ENCODE peak calls at places on chromosomes 3 and 15, in seven cellular contexts. One of them, this sample, is unnamed.

GRCh38 chr3:82100378-82100777 is 338.9 kb upstream of the GBE1 start:
- DNase-seq in cardiac fibroblast: no peak
- DNase-seq in astrocyte of the spinal cord: peak
- DNase-seq in ureter: no peak
- DNase-seq in heart left ventricle: no peak
- DNase-seq in HT-29: no peak
- DNase-seq in colonic mucosa: no peak
- DNase-seq in this sample: no peak

GRCh38 chr15:89332446-89332845 is 2.2 kb downstream of the POLG start:
- DNase-seq in cardiac fibroblast: peak
- DNase-seq in colonic mucosa: no peak
- DNase-seq in astrocyte of the spinal cord: peak
- DNase-seq in heart left ventricle: no peak
- DNase-seq in ureter: no peak
- DNase-seq in HT-29: no peak
- DNase-seq in this sample: no peak

GRCh38 chr3:126524429-126524988 is 554 bp downstream of the CHST13 start:
- DNase-seq in astrocyte of the spinal cord: no peak
- DNase-seq in heart left ventricle: peak
- DNase-seq in HT-29: no peak
- DNase-seq in colonic mucosa: no peak
- DNase-seq in cardiac fibroblast: no peak
- DNase-seq in ureter: no peak
- DNase-seq in this sample: peak

GRCh38 chr3:143657391-143657790 is 190.9 kb downstream of the SLC9A9 start:
- DNase-seq in astrocyte of the spinal cord: peak
- DNase-seq in ureter: no peak
- DNase-seq in HT-29: no peak
- DNase-seq in heart left ventricle: no peak
- DNase-seq in cardiac fibroblast: no peak
- DNase-seq in colonic mucosa: no peak
- DNase-seq in this sample: no peak

GRCh38 chr15:91456921-91457320 is 356.9 kb downstream of the SV2B start:
- DNase-seq in colonic mucosa: no peak
- DNase-seq in HT-29: no peak
- DNase-seq in ureter: no peak
- DNase-seq in astrocyte of the spinal cord: peak
- DNase-seq in heart left ventricle: no peak
- DNase-seq in cardiac fibroblast: peak
- DNase-seq in this sample: no peak

GRCh38 chr15:98963459-98963858 is 44.1 kb downstream of the PGPEP1L start:
- DNase-seq in colonic mucosa: no peak
- DNase-seq in astrocyte of the spinal cord: no peak
- DNase-seq in cardiac fibroblast: no peak
- DNase-seq in heart left ventricle: no peak
- DNase-seq in ureter: no peak
- DNase-seq in HT-29: no peak
- DNase-seq in this sample: no peak

GRCh38 chr3:84959470-84960380 is 936 bp downstream of the CADM2 start:
- DNase-seq in cardiac fibroblast: no peak
- DNase-seq in ureter: no peak
- DNase-seq in astrocyte of the spinal cord: no peak
- DNase-seq in colonic mucosa: no peak
- DNase-seq in heart left ventricle: no peak
- DNase-seq in HT-29: no peak
- DNase-seq in this sample: no peak

GRCh38 chr3:16474920-16475319 is 38.6 kb downstream of the RFTN1 start:
- DNase-seq in astrocyte of the spinal cord: no peak
- DNase-seq in colonic mucosa: no peak
- DNase-seq in heart left ventricle: no peak
- DNase-seq in HT-29: no peak
- DNase-seq in cardiac fibroblast: peak
- DNase-seq in ureter: no peak
- DNase-seq in this sample: no peak

GRCh38 chr15:79193157-79193948 is 89.2 kb upstream of the ANKRD34C start:
- DNase-seq in colonic mucosa: no peak
- DNase-seq in ureter: no peak
- DNase-seq in HT-29: no peak
- DNase-seq in heart left ventricle: no peak
- DNase-seq in astrocyte of the spinal cord: no peak
- DNase-seq in cardiac fibroblast: no peak
- DNase-seq in this sample: no peak